ENCODE peak calls at places on chromosomes 16 and 17, in eight cellular contexts. O is PC-3; F is activated CD8-positive, alpha-beta memory T cell treated with anti-CD3 and anti-CD28 coated beads for 24 hours; A is DMS153; P is kidney tubule cell; I is CD4-positive, alpha-beta memory T cell; Z is AG08395; N is progenitor cell of endocrine pancreas. T is an unnamed sample.

GRCh38 chr17:82013341-82013740 is 9.3 kb downstream of the CENPX start:
- DNase-seq in Z (peak; percentile 71), A (no peak), F (no peak), N (no peak), P (no peak), I (no peak), O (no peak), T (peak; percentile 86)

GRCh38 chr17:46777943-46778915 is 40.3 kb downstream of the WNT3 start:
- DNase-seq in Z (no peak), F (no peak), N (no peak), P (no peak), O (no peak), A (no peak), I (no peak), T (no peak)

GRCh38 chr17:81616877-81617276 is 20.0 kb downstream of the NPLOC4 start:
- DNase-seq in P (no peak), A (no peak), I (no peak), Z (no peak), O (no peak), N (no peak), F (no peak), T (no peak)

GRCh38 chr17:17018612-17019429 is 23.4 kb upstream of the MPRIP start:
- DNase-seq in Z (no peak), A (no peak), P (peak; percentile 53), N (peak; percentile 26), I (no peak), O (peak; percentile 91), F (no peak), T (peak; percentile 39)

GRCh38 chr17:72592242-72592966 is 471.6 kb downstream of the SOX9 start:
- DNase-seq in P (peak; percentile 87), O (peak; percentile 95), A (peak; percentile 61), N (peak; percentile 81), F (peak; percentile 64), I (peak; percentile 66), Z (peak; percentile 97), T (no peak)

GRCh38 chr17:10556301-10557005 is 7.0 kb upstream of the MYH2 start:
- DNase-seq in N (no peak), Z (peak; percentile 68), O (no peak), A (no peak), P (no peak), F (no peak), I (no peak), T (no peak)

GRCh38 chr16:70434489-70435260 is 4.2 kb downstream of the ST3GAL2 start:
- DNase-seq in O (no peak), A (no peak), P (no peak), N (no peak), I (no peak), Z (no peak), F (no peak), T (no peak)

GRCh38 chr16:84990782-84991181 is 20.6 kb downstream of the ZDHHC7 start:
- DNase-seq in F (no peak), I (no peak), P (no peak), A (no peak), O (no peak), Z (no peak), N (no peak), T (peak; percentile 31)

GRCh38 chr17:6561446-6561845 is 5.1 kb upstream of the PITPNM3 start:
- DNase-seq in A (no peak), Z (no peak), N (no peak), F (no peak), I (no peak), P (no peak), O (no peak), T (no peak)

GRCh38 chr16:2520784-2521577 is 810 bp downstream of the AMDHD2 start:
- DNase-seq in A (no peak), Z (no peak), O (peak; percentile 76), I (peak; percentile 84), N (no peak), F (no peak), P (peak; percentile 78), T (peak; percentile 69)

GRCh38 chr17:226773-227580 is 45.5 kb upstream of the DOC2B start:
- DNase-seq in N (no peak), O (no peak), A (no peak), P (no peak), I (no peak), F (no peak), Z (no peak), T (peak; percentile 46)

GRCh38 chr17:2064980-2065785 is 10.3 kb downstream of the HIC1 start:
- DNase-seq in F (peak; percentile 86), P (no peak), O (no peak), Z (no peak), A (no peak), N (no peak), I (no peak), T (no peak)

GRCh38 chr17:62725791-62726249 is 82.3 kb downstream of the MARCHF10 start:
- DNase-seq in F (no peak), Z (no peak), A (no peak), I (no peak), O (peak; percentile 87), N (no peak), P (peak; percentile 70), T (peak; percentile 17)

GRCh38 chr17:79748296-79749099 is 17.8 kb downstream of the ENPP7 start:
- DNase-seq in A (no peak), O (no peak), I (no peak), F (no peak), N (no peak), P (no peak), Z (no peak), T (no peak)

GRCh38 chr16:54236761-54237160 is 49.8 kb downstream of the IRX3 start:
- DNase-seq in F (no peak), O (no peak), I (no peak), P (no peak), A (no peak), Z (peak; percentile 46), N (no peak), T (no peak)

GRCh38 chr17:37725021-37725585 is 19.8 kb downstream of the HNF1B start:
- DNase-seq in I (no peak), Z (no peak), A (no peak), P (no peak), N (no peak), O (no peak), F (no peak), T (no peak)

GRCh38 chr16:2162676-2163118 is 7.1 kb downstream of the TRAF7 start:
- DNase-seq in O (peak; percentile 49), N (no peak), F (no peak), P (no peak), I (no peak), A (no peak), Z (no peak), T (no peak)

GRCh38 chr16:46620265-46621005 is 744 bp downstream of the SHCBP1 start:
- DNase-seq in I (no peak), Z (peak; percentile 35), P (no peak), A (no peak), F (no peak), N (no peak), O (peak; percentile 20), T (no peak)

GRCh38 chr17:79258843-79259242 is 184.2 kb downstream of the ENGASE start:
- DNase-seq in A (no peak), F (no peak), I (no peak), N (no peak), O (no peak), P (no peak), Z (no peak), T (no peak)

GRCh38 chr17:75646626-75646968 is 13.4 kb downstream of the SMIM5 start:
- DNase-seq in O (no peak), N (no peak), I (no peak), A (no peak), F (no peak), Z (no peak), P (no peak), T (no peak)

GRCh38 chr16:58028168-58028455 is 2.6 kb downstream of the MMP15 start:
- DNase-seq in Z (no peak), I (no peak), F (no peak), O (no peak), P (no peak), N (no peak), A (no peak), T (no peak)

GRCh38 chr17:67043283-67043682 is 1.1 kb upstream of the CACNG1 start:
- DNase-seq in O (no peak), N (no peak), P (no peak), Z (no peak), A (no peak), I (no peak), F (no peak), T (no peak)

GRCh38 chr17:16314189-16314588 is 39.1 kb downstream of the CENPV start:
- DNase-seq in A (no peak), Z (no peak), P (peak; percentile 44), I (no peak), F (no peak), N (no peak), O (no peak), T (no peak)

T was measured in cardiac septum.